ENCODE peak calls at places on chromosomes 7 and 10, in seven cellular contexts. G, A, X, I, Y, Z and L are unnamed samples.
A peak's percentile ranks its signal among the peaks of the same experiment; 100 is the strongest.

GRCh38 chr7:39637400-39637799 is 14.0 kb downstream of the RALA start:
- DNase-seq in Z (no peak), Y (no peak), I (no peak), X (no peak), G (no peak), A (no peak), L (no peak)

GRCh38 chr10:79336739-79337138 is 10.5 kb upstream of the PPIF start:
- DNase-seq in Z (no peak), I (no peak), A (no peak), G (no peak), Y (no peak), X (no peak), L (no peak)

GRCh38 chr10:59002011-59002410 is 174.4 kb upstream of the PHYHIPL start:
- DNase-seq in Z (no peak), G (no peak), Y (no peak), I (no peak), A (peak; percentile 63), X (no peak), L (no peak)

GRCh38 chr7:69837387-69838068 is 239.3 kb downstream of the AUTS2 start:
- DNase-seq in X (peak; percentile 25), I (no peak), A (no peak), Y (no peak), Z (peak; percentile 54), G (no peak), L (no peak)

GRCh38 chr10:4359003-4359402 is 467.0 kb upstream of the AKR1E2 start:
- DNase-seq in G (no peak), X (no peak), Z (peak; percentile 79), Y (no peak), I (no peak), A (no peak), L (no peak)

GRCh38 chr10:77566914-77567566 is 70.6 kb downstream of the KCNMA1 start:
- DNase-seq in X (no peak), G (no peak), A (no peak), Y (no peak), I (peak; percentile 25), Z (no peak), L (peak; percentile 56)

GRCh38 chr7:100914208-100914878 is 18.7 kb upstream of the ACHE start:
- DNase-seq in Y (no peak), I (no peak), G (no peak), A (no peak), X (no peak), Z (no peak), L (no peak)

GRCh38 chr7:25722856-25723255 is 429.1 kb upstream of the NFE2L3 start:
- DNase-seq in I (no peak), Y (no peak), A (no peak), X (no peak), G (no peak), Z (peak; percentile 31), L (no peak)

GRCh38 chr10:550665-551460 is 138.6 kb downstream of the DIP2C start:
- DNase-seq in I (no peak), Z (no peak), X (no peak), Y (no peak), G (no peak), A (no peak), L (no peak)

GRCh38 chr10:131852823-131853609 is 47.8 kb upstream of the PPP2R2D start:
- DNase-seq in Z (no peak), X (no peak), I (no peak), A (peak; percentile 47), G (no peak), Y (no peak), L (peak; percentile 59)

GRCh38 chr7:4861673-4862072 is at the start of gene PAPOLB:
- DNase-seq in X (peak; percentile 17), I (no peak), G (peak; percentile 57), A (no peak), Z (no peak), Y (no peak), L (no peak)

GRCh38 chr10:48511066-48511854 is 93.6 kb downstream of the ARHGAP22 start:
- DNase-seq in G (no peak), A (no peak), Z (no peak), I (no peak), X (no peak), Y (no peak), L (no peak)

GRCh38 chr7:127598318-127598717 is 4.8 kb downstream of the FSCN3 start:
- DNase-seq in I (no peak), X (peak; percentile 29), G (no peak), Y (no peak), A (no peak), Z (peak; percentile 34), L (no peak)

GRCh38 chr7:127322832-127323231 is 69.7 kb downstream of the ZNF800 start:
- DNase-seq in I (no peak), X (no peak), A (no peak), Y (no peak), G (no peak), Z (peak; percentile 8), L (no peak)

GRCh38 chr10:25125151-25125550 is 49.6 kb upstream of the GPR158 start:
- DNase-seq in Z (peak; percentile 93), X (no peak), Y (no peak), A (no peak), I (no peak), G (no peak), L (no peak)

GRCh38 chr10:105192146-105192545 is 551.1 kb downstream of the SORCS3 start:
- DNase-seq in Y (no peak), X (no peak), Z (no peak), G (no peak), A (no peak), I (no peak), L (no peak)

GRCh38 chr7:39238209-39238869 is 260.6 kb downstream of the POU6F2 start:
- DNase-seq in Y (no peak), G (no peak), X (no peak), I (no peak), Z (no peak), A (no peak), L (no peak)

GRCh38 chr7:78510580-78511188 is 712.1 kb downstream of the PHTF2 start:
- DNase-seq in A (no peak), I (no peak), G (no peak), Y (peak; percentile 67), Z (peak; percentile 62), X (peak; percentile 80), L (no peak)

DNA sequence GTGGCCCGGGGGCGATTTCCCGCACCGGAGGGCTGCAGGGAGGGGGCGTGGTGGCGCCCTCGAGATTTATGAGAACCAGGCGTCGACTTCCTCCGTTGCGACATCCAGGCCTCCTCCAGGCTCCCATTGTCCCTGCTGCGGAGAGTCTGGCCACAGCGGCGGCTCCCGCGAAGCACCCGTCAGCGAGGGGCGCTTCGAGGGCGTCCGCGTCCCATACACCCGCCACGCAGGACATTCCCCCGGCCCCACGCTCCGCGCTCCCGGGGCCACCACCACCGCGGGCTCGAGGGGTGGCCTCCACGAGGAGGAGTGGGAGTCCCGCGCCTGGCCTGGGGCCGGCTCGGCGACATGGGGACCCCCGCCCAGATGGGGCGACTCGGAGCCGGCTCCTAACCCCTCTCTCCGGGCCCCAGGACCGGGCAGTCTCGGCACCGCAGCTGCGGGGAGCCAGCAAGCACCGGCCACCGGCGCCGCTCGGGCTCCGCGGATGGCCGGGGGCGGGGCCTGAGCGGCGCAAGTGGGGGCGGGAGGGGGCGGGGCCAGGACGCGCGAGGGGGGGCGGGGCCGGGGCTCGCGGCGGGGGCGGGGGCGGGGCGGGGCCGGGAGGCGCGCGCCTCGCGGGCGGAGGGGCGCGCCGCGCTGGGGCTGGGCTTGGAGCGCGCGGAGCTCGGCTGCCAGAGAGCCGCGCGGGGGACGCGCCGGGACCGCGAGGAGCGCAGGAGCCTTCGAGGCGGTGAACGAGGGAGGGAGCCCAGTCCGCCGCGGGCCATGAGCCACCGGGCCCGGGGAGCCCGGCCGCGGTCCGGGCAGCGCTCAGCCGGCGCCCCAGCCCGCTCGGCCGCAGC is at the start of gene SH2B2:
- DNase-seq in Z (peak; percentile 87), G (peak; percentile 48), Y (peak; percentile 49), I (peak; percentile 60), A (peak; percentile 80), X (peak; percentile 79), L (peak; percentile 88)
- H3K27ac ChIP-seq in Z (no peak within 1 kb of the TSS), G (no peak within 1 kb of the TSS), Y (peak within 1 kb of the TSS; percentile 62), I (peak within 1 kb of the TSS; percentile 33), A (peak within 1 kb of the TSS; percentile 77), X (no peak within 1 kb of the TSS), L (peak within 1 kb of the TSS; percentile 75)

GRCh38 chr7:129671276-129671675 is 59.8 kb downstream of the NRF1 start:
- DNase-seq in X (no peak), G (no peak), I (no peak), Z (no peak), Y (no peak), A (no peak), L (no peak)
- H3K9me3 ChIP-seq in X (no peaks in the 10 kb centered on the region), G (no peaks in the 10 kb centered on the region), I (peaks cover 3% of the 10 kb centered on the region), Z (no peaks in the 10 kb centered on the region), Y (peaks cover 7% of the 10 kb centered on the region), A (no peaks in the 10 kb centered on the region), L (peaks cover 5% of the 10 kb centered on the region)

DNA sequence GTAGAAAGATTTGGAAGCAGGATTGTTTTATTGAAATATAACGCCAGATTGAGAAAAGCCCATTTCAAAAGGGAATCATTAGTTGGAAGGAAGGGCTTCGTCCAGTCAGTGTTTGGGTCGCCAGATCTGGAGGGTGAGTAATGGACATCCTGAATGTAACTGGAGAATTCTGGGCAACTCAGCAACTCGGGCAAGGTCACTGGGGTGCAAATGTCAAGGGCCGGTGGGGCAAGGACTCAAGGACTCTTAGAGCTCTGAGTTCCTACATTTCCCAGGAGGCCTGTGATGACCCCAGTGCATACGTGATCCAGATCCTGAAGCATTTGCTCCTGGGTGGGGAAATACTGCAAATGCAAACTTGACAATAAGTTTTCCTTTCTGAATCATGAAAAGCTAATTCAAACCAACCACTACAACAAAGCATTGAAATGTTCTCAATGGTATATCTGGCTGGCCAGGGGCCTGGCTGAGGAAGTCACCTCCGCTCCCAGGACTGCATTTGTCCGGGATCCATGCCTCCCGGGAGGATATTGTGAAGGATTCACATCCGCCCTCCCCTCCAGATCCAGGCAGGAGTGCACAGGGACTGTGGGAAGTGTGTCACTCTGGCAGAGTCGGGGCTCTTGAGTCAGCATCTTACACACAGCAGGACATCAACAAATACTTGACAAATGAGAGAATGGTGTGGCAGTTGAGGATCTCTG is 164.0 kb downstream of the FANK1 start:
- DNase-seq in I (no peak), G (no peak), Z (no peak), X (peak; percentile 94), Y (peak; percentile 79), A (no peak), L (no peak)
- H3K4me1 ChIP-seq in I (peaks cover 40% of the 10 kb centered on the region), G (no peaks in the 10 kb centered on the region), Z (peaks cover 19% of the 10 kb centered on the region), X (peaks cover 55% of the 10 kb centered on the region), Y (peaks cover 26% of the 10 kb centered on the region), A (peaks cover 6% of the 10 kb centered on the region), L (no peaks in the 10 kb centered on the region)

GRCh38 chr7:142188159-142188558 is 69.7 kb downstream of the PRSS58 start:
- DNase-seq in Y (no peak), Z (no peak), G (no peak), I (no peak), X (peak; percentile 36), A (no peak), L (no peak)
- H3K27ac ChIP-seq in Y (no peak overlapping the region), Z (no peak overlapping the region), G (no peak overlapping the region), I (no peak overlapping the region), X (no peak overlapping the region), A (no peak overlapping the region), L (no peak overlapping the region)

DNA sequence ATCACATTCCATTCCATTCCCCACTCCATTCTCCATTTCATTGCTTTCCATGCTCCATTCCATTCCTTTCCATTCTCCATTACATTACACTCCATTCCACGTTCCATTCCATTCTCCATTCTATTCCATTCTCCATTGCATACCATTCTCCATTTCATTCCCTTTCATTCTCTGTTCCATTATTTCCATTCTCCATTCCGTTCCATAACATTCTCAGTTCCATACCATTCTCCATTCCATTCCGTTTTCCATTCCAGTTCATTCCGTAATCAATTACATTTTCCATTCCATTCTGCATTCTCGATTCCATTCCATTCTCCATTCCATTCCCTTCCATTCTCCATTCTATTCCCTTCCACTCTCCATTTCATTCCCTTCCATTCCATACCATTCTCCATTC is 86.4 kb downstream of the NSUN6 start:
- DNase-seq in I (no peak), Z (no peak), X (no peak), G (no peak), Y (no peak), A (no peak), L (no peak)
- H3K9me3 ChIP-seq in I (no peaks in the 10 kb centered on the region), Z (peaks cover 3% of the 10 kb centered on the region), X (no peaks in the 10 kb centered on the region), G (no peaks in the 10 kb centered on the region), Y (no peaks in the 10 kb centered on the region), A (no peaks in the 10 kb centered on the region), L (no peaks in the 10 kb centered on the region)